ENCODE peak calls at places on chromosomes 11 and 22, in nine cellular contexts. O, Q, M, I, V, Y, P, A and H are unnamed samples.

GRCh38 chr11:102411142-102411541 is 41.4 kb downstream of the TMEM123 start:
- DNase-seq in O (no peak), Q (no peak), M (no peak), I (no peak), V (no peak), Y (no peak), P (no peak), A (no peak), H (no peak)

GRCh38 chr11:114082415-114082748 is 22.9 kb downstream of the ZBTB16 start:
- DNase-seq in O (no peak), Q (peak; percentile 53), M (no peak), I (no peak), V (no peak), Y (no peak), P (no peak), A (peak; percentile 14), H (no peak)

GRCh38 chr11:124581817-124582216 is 12.0 kb downstream of the OR8A1 start:
- DNase-seq in O (no peak), Q (no peak), M (no peak), I (no peak), V (no peak), Y (no peak), P (no peak), A (peak; percentile 51), H (no peak)

GRCh38 chr22:45997077-45997774 is 20.3 kb upstream of the WNT7B start:
- DNase-seq in O (no peak), Q (peak; percentile 73), M (peak; percentile 94), I (peak; percentile 93), V (peak; percentile 94), Y (peak; percentile 77), P (no peak), A (no peak), H (peak; percentile 95)

GRCh38 chr11:93196816-93197382 is 892 bp downstream of the SLC36A4 start:
- DNase-seq in O (no peak), Q (no peak), M (no peak), I (no peak), V (no peak), Y (no peak), P (no peak), A (no peak), H (no peak)

GRCh38 chr11:21572210-21572609 is 620.7 kb upstream of the ANO5 start:
- DNase-seq in O (no peak), Q (no peak), M (no peak), I (no peak), V (no peak), Y (no peak), P (no peak), A (no peak), H (no peak)

GRCh38 chr11:45457649-45458048 is 171.5 kb upstream of the SYT13 start:
- DNase-seq in O (no peak), Q (no peak), M (peak; percentile 51), I (peak; percentile 35), V (peak; percentile 31), Y (no peak), P (no peak), A (no peak), H (no peak)

GRCh38 chr11:2761131-2762030 is 61.6 kb upstream of the KCNQ1OT1 start:
- DNase-seq in O (no peak), Q (peak; percentile 50), M (no peak), I (peak; percentile 67), V (no peak), Y (peak; percentile 6), P (no peak), A (no peak), H (peak; percentile 2)

GRCh38 chr11:134450186-134450585 is 38.1 kb upstream of the B3GAT1 start:
- DNase-seq in O (no peak), Q (no peak), M (no peak), I (no peak), V (no peak), Y (no peak), P (no peak), A (no peak), H (no peak)

GRCh38 chr11:129283141-129283540 is 91.0 kb upstream of the ARHGAP32 start:
- DNase-seq in O (no peak), Q (no peak), M (no peak), I (no peak), V (no peak), Y (no peak), P (no peak), A (no peak), H (no peak)

GRCh38 chr11:17719940-17720795 is 797 bp downstream of the MYOD1 start:
- DNase-seq in O (no peak), Q (no peak), M (peak; percentile 19), I (no peak), V (no peak), Y (no peak), P (no peak), A (no peak), H (no peak)

GRCh38 chr11:126282361-126282741 is 542 bp upstream of the TIRAP start:
- DNase-seq in O (no peak), Q (peak; percentile 71), M (peak; percentile 23), I (peak; percentile 85), V (no peak), Y (no peak), P (no peak), A (no peak), H (peak; percentile 63)

GRCh38 chr11:22920939-22921565 is 60.8 kb upstream of the CCDC179 start:
- DNase-seq in O (no peak), Q (no peak), M (peak; percentile 30), I (no peak), V (peak; percentile 3), Y (no peak), P (peak; percentile 26), A (peak; percentile 6), H (no peak)

GRCh38 chr22:36113121-36113520 is 47.4 kb downstream of the APOL3 start:
- DNase-seq in O (no peak), Q (no peak), M (no peak), I (no peak), V (no peak), Y (no peak), P (no peak), A (no peak), H (no peak)

GRCh38 chr22:18994780-18995711 is 59.0 kb upstream of the PRODH start:
- DNase-seq in O (no peak), Q (no peak), M (no peak), I (no peak), V (no peak), Y (no peak), P (peak; percentile 47), A (no peak), H (no peak)

GRCh38 chr11:121418625-121419114 is 33.4 kb upstream of the SORL1 start:
- DNase-seq in O (no peak), Q (no peak), M (no peak), I (peak; percentile 88), V (no peak), Y (no peak), P (no peak), A (no peak), H (no peak)

GRCh38 chr11:57460017-57460755 is at the start of gene RTN4RL2:
- DNase-seq in O (no peak), Q (peak; percentile 66), M (peak; percentile 11), I (peak; percentile 86), V (no peak), Y (no peak), P (peak; percentile 72), A (peak; percentile 84), H (peak; percentile 62)

GRCh38 chr11:78062671-78063070 is 990 bp upstream of the THRSP start:
- DNase-seq in O (no peak), Q (no peak), M (no peak), I (no peak), V (no peak), Y (no peak), P (no peak), A (no peak), H (no peak)

GRCh38 chr22:44309647-44310046 is 3.1 kb downstream of the SHISAL1 start:
- DNase-seq in O (no peak), Q (no peak), M (no peak), I (no peak), V (no peak), Y (no peak), P (no peak), A (no peak), H (no peak)

GRCh38 chr22:41345807-41346335 is 35.9 kb upstream of the TEF start:
- DNase-seq in O (no peak), Q (no peak), M (no peak), I (no peak), V (no peak), Y (no peak), P (no peak), A (no peak), H (no peak)
- H3K36me3 ChIP-seq in O (peaks cover 51% of the 10 kb centered on the region), Q (peaks cover 4% of the 10 kb centered on the region), M (peaks cover 15% of the 10 kb centered on the region), I (peaks cover 96% of the 10 kb centered on the region), V (peaks cover 56% of the 10 kb centered on the region), Y (peaks cover 100% of the 10 kb centered on the region), P (peaks cover 91% of the 10 kb centered on the region), A (peaks cover 83% of the 10 kb centered on the region), H (peaks cover 23% of the 10 kb centered on the region)

DNA sequence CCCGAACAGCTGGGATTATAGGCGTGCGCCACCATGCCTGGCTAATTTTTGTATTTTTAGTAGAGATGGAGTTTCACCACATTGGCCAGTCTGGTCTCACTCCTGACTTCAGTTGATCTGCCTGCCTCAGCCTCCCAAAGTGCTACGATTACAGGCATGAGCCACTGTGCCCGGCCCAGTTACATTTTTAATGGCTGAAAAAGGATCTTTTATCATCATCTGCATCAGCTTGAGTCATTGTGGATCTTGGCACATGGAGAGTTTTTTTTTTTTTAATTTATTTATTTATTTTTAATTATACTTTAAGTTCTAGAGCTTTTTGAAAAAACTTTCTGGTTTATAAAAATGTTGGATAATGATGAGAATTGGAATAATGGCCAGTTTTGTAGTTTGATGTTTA is 8.6 kb downstream of the IGHMBP2 start:
- DNase-seq in O (no peak), Q (no peak), M (no peak), I (no peak), V (no peak), Y (no peak), P (no peak), A (no peak), H (no peak)
- H3K36me3 ChIP-seq in O (peaks cover 50% of the 10 kb centered on the region), Q (no peaks in the 10 kb centered on the region), M (peaks cover 36% of the 10 kb centered on the region), I (peaks cover 92% of the 10 kb centered on the region), V (peaks cover 19% of the 10 kb centered on the region), Y (peaks cover 99% of the 10 kb centered on the region), P (peaks cover 85% of the 10 kb centered on the region), A (peaks cover 81% of the 10 kb centered on the region), H (peaks cover 66% of the 10 kb centered on the region)

GRCh38 chr22:38740116-38740723 is 15.6 kb downstream of the SUN2 start:
- DNase-seq in O (no peak), Q (no peak), M (no peak), I (no peak), V (no peak), Y (no peak), P (no peak), A (no peak), H (no peak)
- H3K36me3 ChIP-seq in O (peaks cover 86% of the 10 kb centered on the region), Q (peaks cover 24% of the 10 kb centered on the region), M (peaks cover 44% of the 10 kb centered on the region), I (peaks cover 100% of the 10 kb centered on the region), V (peaks cover 45% of the 10 kb centered on the region), Y (peaks cover 100% of the 10 kb centered on the region), P (peaks cover 97% of the 10 kb centered on the region), A (peaks cover 92% of the 10 kb centered on the region), H (peaks cover 33% of the 10 kb centered on the region)

DNA sequence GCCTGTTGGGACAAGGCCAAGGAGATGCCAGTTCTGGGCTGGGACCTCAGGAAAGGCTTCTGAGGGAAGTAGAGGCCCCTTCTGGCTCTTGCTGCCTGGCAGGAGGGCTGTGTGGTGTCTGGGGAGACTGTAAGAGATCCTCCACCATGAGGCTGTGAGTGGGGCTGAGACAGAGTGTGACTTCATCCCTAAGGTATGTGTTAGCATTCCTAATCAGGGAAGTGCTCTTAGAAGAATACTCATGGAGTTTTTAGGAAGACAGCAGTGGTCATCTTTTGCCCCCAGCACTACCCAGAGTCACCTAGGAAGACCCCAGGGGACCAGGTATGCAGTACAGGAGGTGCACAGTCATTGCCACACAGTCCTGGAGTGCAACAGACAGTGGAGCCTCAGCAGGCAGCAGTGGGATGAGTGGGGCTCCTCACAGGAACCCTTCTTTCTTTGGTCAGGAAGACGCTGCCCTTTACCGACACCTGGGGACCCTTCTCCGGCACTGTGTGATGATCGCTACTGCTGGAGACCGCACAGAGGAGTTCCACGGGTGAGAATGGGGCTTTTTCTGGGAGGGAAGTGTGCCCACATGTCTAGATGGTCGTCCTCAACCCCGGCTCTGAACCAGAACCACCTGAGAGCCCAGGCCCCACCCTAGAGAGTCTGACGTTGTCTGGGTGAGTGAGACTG is 2.8 kb downstream of the RIC8A start:
- DNase-seq in O (no peak), Q (peak; percentile 21), M (peak; percentile 77), I (no peak), V (peak; percentile 57), Y (no peak), P (no peak), A (no peak), H (no peak)
- H3K36me3 ChIP-seq in O (peaks cover 47% of the 10 kb centered on the region), Q (no peaks in the 10 kb centered on the region), M (peaks cover 44% of the 10 kb centered on the region), I (peaks cover 59% of the 10 kb centered on the region), V (peaks cover 50% of the 10 kb centered on the region), Y (peaks cover 62% of the 10 kb centered on the region), P (peaks cover 68% of the 10 kb centered on the region), A (peaks cover 77% of the 10 kb centered on the region), H (peaks cover 33% of the 10 kb centered on the region)